ENCODE peak calls at places on chromosomes 1 and 21, in nine cellular contexts. One of them, this sample, is unnamed.
A peak's percentile ranks its signal among the peaks of the same experiment; 100 is the strongest.

GRCh38 chr1:87869563-87869962 is 540.9 kb downstream of the LMO4 start:
- DNase-seq in NCI-H748 treated with DMSO at 0.1 percent for 48 hours: no peak
- DNase-seq in EL: peak; percentile 47
- DNase-seq in mucosa of gallbladder: no peak
- DNase-seq in NCI-H146: no peak
- DNase-seq in NK-92 treated with Interleukin-12 subunit alpha and Interleukin-12 subunit beta, amount 100 ng/mL, for 24 hours: no peak
- DNase-seq in activated naive CD8-positive, alpha-beta T cell treated with anti-CD3 and anti-CD28 coated beads, Interleukin-2, amount 10 ng/mL, durations not matched to agents 7 days and 5 days: no peak
- DNase-seq in H9: no peak
- DNase-seq in sciatic nerve: no peak
- DNase-seq in this sample: no peak

GRCh38 chr1:27804791-27805190 is 25.8 kb upstream of the PPP1R8 start:
- DNase-seq in H9: no peak
- DNase-seq in sciatic nerve: no peak
- DNase-seq in NK-92 treated with Interleukin-12 subunit alpha and Interleukin-12 subunit beta, amount 100 ng/mL, for 24 hours: no peak
- DNase-seq in NCI-H146: no peak
- DNase-seq in EL: no peak
- DNase-seq in activated naive CD8-positive, alpha-beta T cell treated with anti-CD3 and anti-CD28 coated beads, Interleukin-2, amount 10 ng/mL, durations not matched to agents 7 days and 5 days: no peak
- DNase-seq in mucosa of gallbladder: no peak
- DNase-seq in NCI-H748 treated with DMSO at 0.1 percent for 48 hours: no peak
- DNase-seq in this sample: no peak

GRCh38 chr1:223077434-223077833 is 65.6 kb downstream of the TLR5 start:
- DNase-seq in NCI-H748 treated with DMSO at 0.1 percent for 48 hours: no peak
- DNase-seq in sciatic nerve: no peak
- DNase-seq in NCI-H146: no peak
- DNase-seq in EL: no peak
- DNase-seq in H9: peak; percentile 64
- DNase-seq in activated naive CD8-positive, alpha-beta T cell treated with anti-CD3 and anti-CD28 coated beads, Interleukin-2, amount 10 ng/mL, durations not matched to agents 7 days and 5 days: no peak
- DNase-seq in NK-92 treated with Interleukin-12 subunit alpha and Interleukin-12 subunit beta, amount 100 ng/mL, for 24 hours: no peak
- DNase-seq in mucosa of gallbladder: no peak
- DNase-seq in this sample: no peak

GRCh38 chr1:156295391-156295947 is at the start of gene GLMP:
- DNase-seq in NK-92 treated with Interleukin-12 subunit alpha and Interleukin-12 subunit beta, amount 100 ng/mL, for 24 hours: peak; percentile 28
- DNase-seq in activated naive CD8-positive, alpha-beta T cell treated with anti-CD3 and anti-CD28 coated beads, Interleukin-2, amount 10 ng/mL, durations not matched to agents 7 days and 5 days: peak; percentile 68
- DNase-seq in EL: peak; percentile 63
- DNase-seq in mucosa of gallbladder: peak; percentile 75
- DNase-seq in H9: peak; percentile 46
- DNase-seq in sciatic nerve: peak; percentile 85
- DNase-seq in NCI-H748 treated with DMSO at 0.1 percent for 48 hours: peak; percentile 23
- DNase-seq in NCI-H146: peak; percentile 60
- DNase-seq in this sample: peak; percentile 63

GRCh38 chr1:14522331-14523241 is 75.9 kb upstream of the KAZN start:
- DNase-seq in NCI-H748 treated with DMSO at 0.1 percent for 48 hours: no peak
- DNase-seq in sciatic nerve: no peak
- DNase-seq in NCI-H146: peak; percentile 38
- DNase-seq in EL: peak; percentile 21
- DNase-seq in NK-92 treated with Interleukin-12 subunit alpha and Interleukin-12 subunit beta, amount 100 ng/mL, for 24 hours: peak; percentile 16
- DNase-seq in H9: peak; percentile 46
- DNase-seq in activated naive CD8-positive, alpha-beta T cell treated with anti-CD3 and anti-CD28 coated beads, Interleukin-2, amount 10 ng/mL, durations not matched to agents 7 days and 5 days: no peak
- DNase-seq in mucosa of gallbladder: no peak
- DNase-seq in this sample: no peak

GRCh38 chr1:30908446-30908885 is at the start of gene SDC3:
- DNase-seq in NCI-H748 treated with DMSO at 0.1 percent for 48 hours: no peak
- DNase-seq in sciatic nerve: no peak
- DNase-seq in activated naive CD8-positive, alpha-beta T cell treated with anti-CD3 and anti-CD28 coated beads, Interleukin-2, amount 10 ng/mL, durations not matched to agents 7 days and 5 days: no peak
- DNase-seq in NK-92 treated with Interleukin-12 subunit alpha and Interleukin-12 subunit beta, amount 100 ng/mL, for 24 hours: no peak
- DNase-seq in EL: peak; percentile 33
- DNase-seq in NCI-H146: peak; percentile 27
- DNase-seq in mucosa of gallbladder: no peak
- DNase-seq in H9: no peak
- DNase-seq in this sample: no peak

GRCh38 chr1:151976868-151977267 is 16.8 kb downstream of the S100A10 start:
- DNase-seq in EL: peak; percentile 74
- DNase-seq in NK-92 treated with Interleukin-12 subunit alpha and Interleukin-12 subunit beta, amount 100 ng/mL, for 24 hours: no peak
- DNase-seq in H9: no peak
- DNase-seq in NCI-H748 treated with DMSO at 0.1 percent for 48 hours: no peak
- DNase-seq in sciatic nerve: no peak
- DNase-seq in activated naive CD8-positive, alpha-beta T cell treated with anti-CD3 and anti-CD28 coated beads, Interleukin-2, amount 10 ng/mL, durations not matched to agents 7 days and 5 days: no peak
- DNase-seq in NCI-H146: no peak
- DNase-seq in mucosa of gallbladder: no peak
- DNase-seq in this sample: no peak

GRCh38 chr1:172220376-172220775 is 200.1 kb upstream of the C1orf105 start:
- DNase-seq in activated naive CD8-positive, alpha-beta T cell treated with anti-CD3 and anti-CD28 coated beads, Interleukin-2, amount 10 ng/mL, durations not matched to agents 7 days and 5 days: no peak
- DNase-seq in EL: no peak
- DNase-seq in NCI-H146: no peak
- DNase-seq in NCI-H748 treated with DMSO at 0.1 percent for 48 hours: no peak
- DNase-seq in NK-92 treated with Interleukin-12 subunit alpha and Interleukin-12 subunit beta, amount 100 ng/mL, for 24 hours: no peak
- DNase-seq in mucosa of gallbladder: no peak
- DNase-seq in sciatic nerve: no peak
- DNase-seq in H9: no peak
- DNase-seq in this sample: peak; percentile 52

GRCh38 chr1:192698731-192699130 is 62.8 kb downstream of the RGS13 start:
- DNase-seq in mucosa of gallbladder: no peak
- DNase-seq in H9: no peak
- DNase-seq in activated naive CD8-positive, alpha-beta T cell treated with anti-CD3 and anti-CD28 coated beads, Interleukin-2, amount 10 ng/mL, durations not matched to agents 7 days and 5 days: no peak
- DNase-seq in NCI-H748 treated with DMSO at 0.1 percent for 48 hours: no peak
- DNase-seq in EL: no peak
- DNase-seq in NK-92 treated with Interleukin-12 subunit alpha and Interleukin-12 subunit beta, amount 100 ng/mL, for 24 hours: no peak
- DNase-seq in sciatic nerve: no peak
- DNase-seq in NCI-H146: no peak
- DNase-seq in this sample: no peak

GRCh38 chr1:89519779-89520358 is 4.8 kb upstream of the LRRC8B start:
- DNase-seq in H9: no peak
- DNase-seq in NCI-H748 treated with DMSO at 0.1 percent for 48 hours: no peak
- DNase-seq in NCI-H146: peak; percentile 29
- DNase-seq in sciatic nerve: no peak
- DNase-seq in mucosa of gallbladder: no peak
- DNase-seq in activated naive CD8-positive, alpha-beta T cell treated with anti-CD3 and anti-CD28 coated beads, Interleukin-2, amount 10 ng/mL, durations not matched to agents 7 days and 5 days: no peak
- DNase-seq in NK-92 treated with Interleukin-12 subunit alpha and Interleukin-12 subunit beta, amount 100 ng/mL, for 24 hours: no peak
- DNase-seq in EL: peak; percentile 22
- DNase-seq in this sample: peak; percentile 2

GRCh38 chr1:44044071-44044801 is 13.0 kb upstream of the SLC6A9 start:
- DNase-seq in NCI-H748 treated with DMSO at 0.1 percent for 48 hours: no peak
- DNase-seq in H9: no peak
- DNase-seq in activated naive CD8-positive, alpha-beta T cell treated with anti-CD3 and anti-CD28 coated beads, Interleukin-2, amount 10 ng/mL, durations not matched to agents 7 days and 5 days: no peak
- DNase-seq in mucosa of gallbladder: no peak
- DNase-seq in NK-92 treated with Interleukin-12 subunit alpha and Interleukin-12 subunit beta, amount 100 ng/mL, for 24 hours: no peak
- DNase-seq in EL: peak; percentile 40
- DNase-seq in NCI-H146: no peak
- DNase-seq in sciatic nerve: no peak
- DNase-seq in this sample: no peak

GRCh38 chr1:226268421-226269124 is 40.4 kb downstream of the LIN9 start:
- DNase-seq in EL: peak; percentile 57
- DNase-seq in NCI-H146: no peak
- DNase-seq in mucosa of gallbladder: peak; percentile 17
- DNase-seq in NCI-H748 treated with DMSO at 0.1 percent for 48 hours: no peak
- DNase-seq in sciatic nerve: no peak
- DNase-seq in H9: no peak
- DNase-seq in NK-92 treated with Interleukin-12 subunit alpha and Interleukin-12 subunit beta, amount 100 ng/mL, for 24 hours: no peak
- DNase-seq in activated naive CD8-positive, alpha-beta T cell treated with anti-CD3 and anti-CD28 coated beads, Interleukin-2, amount 10 ng/mL, durations not matched to agents 7 days and 5 days: no peak
- DNase-seq in this sample: no peak

GRCh38 chr1:178953034-178953433 is 72.7 kb upstream of the FAM20B start:
- DNase-seq in activated naive CD8-positive, alpha-beta T cell treated with anti-CD3 and anti-CD28 coated beads, Interleukin-2, amount 10 ng/mL, durations not matched to agents 7 days and 5 days: no peak
- DNase-seq in NCI-H748 treated with DMSO at 0.1 percent for 48 hours: no peak
- DNase-seq in NK-92 treated with Interleukin-12 subunit alpha and Interleukin-12 subunit beta, amount 100 ng/mL, for 24 hours: no peak
- DNase-seq in mucosa of gallbladder: peak; percentile 39
- DNase-seq in EL: no peak
- DNase-seq in H9: no peak
- DNase-seq in sciatic nerve: no peak
- DNase-seq in NCI-H146: no peak
- DNase-seq in this sample: no peak

GRCh38 chr1:21904725-21905520 is 32.2 kb downstream of the HSPG2 start:
- DNase-seq in EL: peak; percentile 61
- DNase-seq in NCI-H748 treated with DMSO at 0.1 percent for 48 hours: no peak
- DNase-seq in H9: no peak
- DNase-seq in NK-92 treated with Interleukin-12 subunit alpha and Interleukin-12 subunit beta, amount 100 ng/mL, for 24 hours: peak; percentile 29
- DNase-seq in NCI-H146: no peak
- DNase-seq in sciatic nerve: no peak
- DNase-seq in mucosa of gallbladder: peak; percentile 85
- DNase-seq in activated naive CD8-positive, alpha-beta T cell treated with anti-CD3 and anti-CD28 coated beads, Interleukin-2, amount 10 ng/mL, durations not matched to agents 7 days and 5 days: no peak
- DNase-seq in this sample: no peak

GRCh38 chr1:39576016-39576657 is 453 bp downstream of the PABPC4 start:
- DNase-seq in mucosa of gallbladder: peak; percentile 20
- DNase-seq in sciatic nerve: no peak
- DNase-seq in NK-92 treated with Interleukin-12 subunit alpha and Interleukin-12 subunit beta, amount 100 ng/mL, for 24 hours: peak; percentile 46
- DNase-seq in NCI-H748 treated with DMSO at 0.1 percent for 48 hours: peak; percentile 88
- DNase-seq in H9: no peak
- DNase-seq in NCI-H146: peak; percentile 44
- DNase-seq in EL: no peak
- DNase-seq in activated naive CD8-positive, alpha-beta T cell treated with anti-CD3 and anti-CD28 coated beads, Interleukin-2, amount 10 ng/mL, durations not matched to agents 7 days and 5 days: peak; percentile 62
- DNase-seq in this sample: no peak

GRCh38 chr1:67767103-67767502 is 66.2 kb downstream of the GNG12 start:
- DNase-seq in NK-92 treated with Interleukin-12 subunit alpha and Interleukin-12 subunit beta, amount 100 ng/mL, for 24 hours: no peak
- DNase-seq in NCI-H146: peak; percentile 14
- DNase-seq in sciatic nerve: no peak
- DNase-seq in mucosa of gallbladder: no peak
- DNase-seq in activated naive CD8-positive, alpha-beta T cell treated with anti-CD3 and anti-CD28 coated beads, Interleukin-2, amount 10 ng/mL, durations not matched to agents 7 days and 5 days: no peak
- DNase-seq in EL: no peak
- DNase-seq in NCI-H748 treated with DMSO at 0.1 percent for 48 hours: no peak
- DNase-seq in H9: no peak
- DNase-seq in this sample: no peak

GRCh38 chr1:60981357-60981756 is 101.0 kb upstream of the NFIA start:
- DNase-seq in mucosa of gallbladder: no peak
- DNase-seq in NCI-H748 treated with DMSO at 0.1 percent for 48 hours: no peak
- DNase-seq in EL: no peak
- DNase-seq in NCI-H146: no peak
- DNase-seq in sciatic nerve: no peak
- DNase-seq in NK-92 treated with Interleukin-12 subunit alpha and Interleukin-12 subunit beta, amount 100 ng/mL, for 24 hours: no peak
- DNase-seq in activated naive CD8-positive, alpha-beta T cell treated with anti-CD3 and anti-CD28 coated beads, Interleukin-2, amount 10 ng/mL, durations not matched to agents 7 days and 5 days: no peak
- DNase-seq in H9: no peak
- DNase-seq in this sample: no peak

GRCh38 chr1:53545663-53546408 is 86.6 kb downstream of the DMRTB1 start:
- DNase-seq in NK-92 treated with Interleukin-12 subunit alpha and Interleukin-12 subunit beta, amount 100 ng/mL, for 24 hours: no peak
- DNase-seq in NCI-H748 treated with DMSO at 0.1 percent for 48 hours: no peak
- DNase-seq in H9: no peak
- DNase-seq in sciatic nerve: peak; percentile 44
- DNase-seq in activated naive CD8-positive, alpha-beta T cell treated with anti-CD3 and anti-CD28 coated beads, Interleukin-2, amount 10 ng/mL, durations not matched to agents 7 days and 5 days: peak; percentile 9
- DNase-seq in mucosa of gallbladder: no peak
- DNase-seq in NCI-H146: peak; percentile 38
- DNase-seq in EL: no peak
- DNase-seq in this sample: no peak

GRCh38 chr1:44760876-44761275 is 14.5 kb upstream of the RPS8 start:
- DNase-seq in EL: no peak
- DNase-seq in activated naive CD8-positive, alpha-beta T cell treated with anti-CD3 and anti-CD28 coated beads, Interleukin-2, amount 10 ng/mL, durations not matched to agents 7 days and 5 days: no peak
- DNase-seq in mucosa of gallbladder: no peak
- DNase-seq in H9: no peak
- DNase-seq in NK-92 treated with Interleukin-12 subunit alpha and Interleukin-12 subunit beta, amount 100 ng/mL, for 24 hours: no peak
- DNase-seq in sciatic nerve: no peak
- DNase-seq in NCI-H748 treated with DMSO at 0.1 percent for 48 hours: no peak
- DNase-seq in NCI-H146: no peak
- DNase-seq in this sample: no peak

GRCh38 chr1:245091818-245092637 is 62.8 kb upstream of the KIF26B start:
- DNase-seq in NCI-H748 treated with DMSO at 0.1 percent for 48 hours: no peak
- DNase-seq in sciatic nerve: no peak
- DNase-seq in activated naive CD8-positive, alpha-beta T cell treated with anti-CD3 and anti-CD28 coated beads, Interleukin-2, amount 10 ng/mL, durations not matched to agents 7 days and 5 days: no peak
- DNase-seq in NK-92 treated with Interleukin-12 subunit alpha and Interleukin-12 subunit beta, amount 100 ng/mL, for 24 hours: no peak
- DNase-seq in NCI-H146: no peak
- DNase-seq in H9: no peak
- DNase-seq in mucosa of gallbladder: peak; percentile 45
- DNase-seq in EL: peak; percentile 99
- DNase-seq in this sample: peak; percentile 13

GRCh38 chr1:59025898-59026426 is 242.1 kb upstream of the JUN start:
- DNase-seq in NK-92 treated with Interleukin-12 subunit alpha and Interleukin-12 subunit beta, amount 100 ng/mL, for 24 hours: no peak
- DNase-seq in EL: no peak
- DNase-seq in mucosa of gallbladder: no peak
- DNase-seq in activated naive CD8-positive, alpha-beta T cell treated with anti-CD3 and anti-CD28 coated beads, Interleukin-2, amount 10 ng/mL, durations not matched to agents 7 days and 5 days: no peak
- DNase-seq in NCI-H146: no peak
- DNase-seq in NCI-H748 treated with DMSO at 0.1 percent for 48 hours: no peak
- DNase-seq in H9: no peak
- DNase-seq in sciatic nerve: no peak
- DNase-seq in this sample: no peak

GRCh38 chr1:67755619-67756018 is 70.6 kb downstream of the GADD45A start:
- DNase-seq in NCI-H748 treated with DMSO at 0.1 percent for 48 hours: peak; percentile 90
- DNase-seq in EL: no peak
- DNase-seq in mucosa of gallbladder: no peak
- DNase-seq in H9: no peak
- DNase-seq in activated naive CD8-positive, alpha-beta T cell treated with anti-CD3 and anti-CD28 coated beads, Interleukin-2, amount 10 ng/mL, durations not matched to agents 7 days and 5 days: no peak
- DNase-seq in NK-92 treated with Interleukin-12 subunit alpha and Interleukin-12 subunit beta, amount 100 ng/mL, for 24 hours: no peak
- DNase-seq in sciatic nerve: no peak
- DNase-seq in NCI-H146: peak; percentile 36
- DNase-seq in this sample: peak; percentile 40

GRCh38 chr1:244965182-244965581 is 100.8 kb upstream of the HNRNPU start:
- DNase-seq in mucosa of gallbladder: no peak
- DNase-seq in H9: no peak
- DNase-seq in activated naive CD8-positive, alpha-beta T cell treated with anti-CD3 and anti-CD28 coated beads, Interleukin-2, amount 10 ng/mL, durations not matched to agents 7 days and 5 days: no peak
- DNase-seq in EL: no peak
- DNase-seq in NK-92 treated with Interleukin-12 subunit alpha and Interleukin-12 subunit beta, amount 100 ng/mL, for 24 hours: no peak
- DNase-seq in sciatic nerve: no peak
- DNase-seq in NCI-H748 treated with DMSO at 0.1 percent for 48 hours: no peak
- DNase-seq in NCI-H146: no peak
- DNase-seq in this sample: no peak

GRCh38 chr21:43845386-43845785 is 19.6 kb upstream of the AGPAT3 start:
- DNase-seq in NK-92 treated with Interleukin-12 subunit alpha and Interleukin-12 subunit beta, amount 100 ng/mL, for 24 hours: no peak
- DNase-seq in mucosa of gallbladder: no peak
- DNase-seq in activated naive CD8-positive, alpha-beta T cell treated with anti-CD3 and anti-CD28 coated beads, Interleukin-2, amount 10 ng/mL, durations not matched to agents 7 days and 5 days: no peak
- DNase-seq in NCI-H748 treated with DMSO at 0.1 percent for 48 hours: no peak
- DNase-seq in EL: no peak
- DNase-seq in H9: no peak
- DNase-seq in NCI-H146: no peak
- DNase-seq in sciatic nerve: no peak
- DNase-seq in this sample: no peak

This sample was measured in SHP77 treated with DMSO at 0.1 percent for 48 hours.